ENCODE peak calls at places on chromosomes 5 and 9, in six cellular contexts. T is astrocyte of the spinal cord, M is AG09319, R is glutamatergic neuron, L is fibroblast of pulmonary artery, D is nephron progenitor cell. C is an unnamed sample.
A peak's percentile ranks its signal among the peaks of the same experiment; 100 is the strongest.

GRCh38 chr9:127189628-127190027 is 67.2 kb upstream of the ANGPTL2 start:
- DNase-seq in L (no peak), R (peak; percentile 6), D (no peak), T (no peak), M (no peak), C (no peak)

GRCh38 chr9:113678874-113679273 is 197.2 kb upstream of the ZNF618 start:
- DNase-seq in T (no peak), L (no peak), R (no peak), M (no peak), D (no peak), C (no peak)

GRCh38 chr5:143186623-143187022 is 216.9 kb downstream of the NR3C1 start:
- DNase-seq in D (no peak), T (no peak), L (no peak), M (no peak), R (no peak), C (no peak)

GRCh38 chr5:157912621-157913325 is 53.8 kb upstream of the CLINT1 start:
- DNase-seq in R (no peak), L (no peak), T (no peak), D (peak; percentile 6), M (no peak), C (no peak)

GRCh38 chr5:126234563-126235195 is 188.5 kb upstream of the GRAMD2B start:
- DNase-seq in L (peak; percentile 24), T (peak; percentile 28), D (peak; percentile 10), R (peak; percentile 30), M (no peak), C (no peak)

GRCh38 chr9:89872913-89873707 is 268.3 kb downstream of the GADD45G start:
- DNase-seq in R (peak; percentile 5), T (no peak), M (no peak), D (no peak), L (no peak), C (no peak)

GRCh38 chr5:96203761-96204160 is 229.3 kb downstream of the PCSK1 start:
- DNase-seq in L (no peak), M (no peak), D (no peak), T (peak; percentile 55), R (no peak), C (no peak)

GRCh38 chr9:125515281-125515680 is 191.7 kb downstream of the MAPKAP1 start:
- DNase-seq in T (no peak), M (no peak), R (no peak), L (no peak), D (no peak), C (no peak)

GRCh38 chr9:137429974-137430722 is 7.0 kb downstream of the NOXA1 start:
- DNase-seq in D (peak; percentile 56), R (no peak), M (no peak), T (no peak), L (no peak), C (peak; percentile 29)

GRCh38 chr9:130973686-130974281 is 34.7 kb upstream of the FIBCD1 start:
- DNase-seq in T (no peak), R (no peak), M (no peak), D (no peak), L (no peak), C (peak; percentile 37)

GRCh38 chr5:148776780-148777179 is 49.6 kb upstream of the ADRB2 start:
- DNase-seq in R (no peak), D (no peak), T (peak; percentile 85), L (peak; percentile 51), M (peak; percentile 23), C (peak; percentile 57)

GRCh38 chr5:1061916-1062315 is 49.9 kb downstream of the SLC12A7 start:
- DNase-seq in L (no peak), T (no peak), D (no peak), R (no peak), M (no peak), C (no peak)

GRCh38 chr9:82532504-82532903 is 530.4 kb downstream of the RASEF start:
- DNase-seq in T (no peak), R (no peak), D (no peak), M (no peak), L (peak; percentile 8), C (no peak)

GRCh38 chr9:129407905-129408452 is 212.9 kb downstream of the C9orf50 start:
- DNase-seq in D (no peak), M (no peak), T (no peak), R (peak; percentile 7), L (no peak), C (no peak)

GRCh38 chr5:31617867-31618266 is 21.1 kb upstream of the PDZD2 start:
- DNase-seq in T (no peak), L (no peak), D (no peak), M (no peak), R (no peak), C (no peak)

GRCh38 chr5:36740259-36740898 is 134.0 kb downstream of the SLC1A3 start:
- DNase-seq in L (peak; percentile 90), M (no peak), T (no peak), R (no peak), D (no peak), C (no peak)

GRCh38 chr5:143014017-143014651 is 244.0 kb downstream of the ARHGAP26 start:
- DNase-seq in L (no peak), R (peak; percentile 77), M (no peak), T (no peak), D (peak; percentile 59), C (no peak)

GRCh38 chr5:14107536-14107935 is 35.6 kb upstream of the TRIO start:
- DNase-seq in L (no peak), T (no peak), M (no peak), R (no peak), D (no peak), C (no peak)

GRCh38 chr5:132383261-132383660 is 13.8 kb downstream of the SLC22A5 start:
- DNase-seq in T (no peak), L (peak; percentile 43), R (no peak), M (no peak), D (no peak), C (no peak)

GRCh38 chr9:115691097-115691496 is 462.5 kb upstream of the PAPPA start:
- DNase-seq in L (peak; percentile 98), M (peak; percentile 98), R (no peak), T (peak; percentile 97), D (no peak), C (no peak)

GRCh38 chr5:142364251-142365145 is 39.7 kb upstream of the SPRY4 start:
- DNase-seq in R (peak; percentile 63), T (no peak), D (peak; percentile 56), M (no peak), L (no peak), C (no peak)

GRCh38 chr9:114743446-114743845 is 61.5 kb upstream of the TEX48 start:
- DNase-seq in L (no peak), T (no peak), M (no peak), R (no peak), D (no peak), C (no peak)

GRCh38 chr9:126151031-126151670 is 175.5 kb upstream of the MVB12B start:
- DNase-seq in M (no peak), L (no peak), D (no peak), T (no peak), R (no peak), C (no peak)

GRCh38 chr9:126834672-126835071 is 25.8 kb upstream of the ZBTB34 start:
- DNase-seq in L (no peak), D (no peak), T (no peak), M (no peak), R (no peak), C (no peak)

GRCh38 chr9:133103183-133103986 is 17.7 kb downstream of the RALGDS start:
- DNase-seq in L (peak; percentile 46), R (peak; percentile 78), M (no peak), T (peak; percentile 19), D (peak; percentile 80), C (peak; percentile 79)

DNA sequence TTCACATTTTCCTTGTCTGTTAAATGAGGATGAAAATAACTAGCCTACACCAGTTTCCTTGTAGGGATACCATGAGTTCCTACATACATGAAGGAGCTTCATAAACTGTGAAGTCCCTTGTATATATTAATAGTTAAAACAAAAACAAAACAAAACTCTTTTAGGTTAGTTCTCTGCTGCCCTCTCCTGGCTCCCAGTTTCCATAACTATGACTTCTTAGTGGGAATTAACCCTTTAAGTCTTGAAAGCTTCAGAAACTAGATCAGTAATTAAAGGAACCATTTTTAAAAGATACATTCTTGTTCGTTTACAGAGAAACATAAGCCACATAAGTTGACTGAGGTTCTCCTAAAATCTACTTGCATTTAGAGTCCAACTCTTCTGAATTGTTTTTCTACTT is 500.0 kb upstream of the C9orf72 start:
- DNase-seq in T (peak; percentile 75), M (no peak), L (peak; percentile 71), R (peak; percentile 29), D (peak; percentile 40), C (no peak)
- TF ChIP-seq CTCF in T (peak; percentile 55), M (peak; percentile 25), L (peak; percentile 55), R (peak; percentile 64), D (peak; percentile 75), C (peak; percentile 30)

GRCh38 chr9:4463824-4464223 is 26.4 kb upstream of the SLC1A1 start:
- DNase-seq in L (peak; percentile 17), M (no peak), T (no peak), R (no peak), D (no peak), C (no peak)

GRCh38 chr9:4464911-4465513 is 25.3 kb upstream of the SLC1A1 start:
- DNase-seq in L (no peak), R (no peak), D (no peak), T (no peak), M (no peak), C (no peak)

GRCh38 chr9:4461434-4461833 is 28.8 kb upstream of the SLC1A1 start:
- DNase-seq in L (no peak), D (no peak), M (no peak), T (no peak), R (no peak), C (no peak)

GRCh38 chr9:4465910-4466309 is 24.4 kb upstream of the SLC1A1 start:
- DNase-seq in L (no peak), R (no peak), M (no peak), T (no peak), D (no peak), C (no peak)
- TF ChIP-seq CTCF in L (no peak), R (no peak), M (no peak), T (no peak), D (no peak), C (no peak)

GRCh38 chr9:123399803-123400378 is 43.9 kb downstream of the CRB2 start:
- DNase-seq in L (no peak), D (peak; percentile 54), T (no peak), R (peak; percentile 67), M (no peak), C (no peak)
- TF ChIP-seq CTCF in L (peak; percentile 54), D (peak; percentile 48), T (peak; percentile 67), R (peak; percentile 69), M (peak; percentile 46), C (peak; percentile 58)

GRCh38 chr5:181121675-181122561 is 9.1 kb downstream of the OR2V1 start:
- DNase-seq in L (no peak), D (no peak), M (no peak), R (no peak), T (no peak), C (no peak)

GRCh38 chr5:181118369-181118768 is 12.6 kb downstream of the OR2V1 start:
- DNase-seq in R (no peak), L (no peak), M (no peak), T (no peak), D (no peak), C (no peak)

GRCh38 chr5:181120311-181120710 is 10.7 kb downstream of the OR2V1 start:
- DNase-seq in D (no peak), R (no peak), L (no peak), M (no peak), T (no peak), C (no peak)

GRCh38 chr5:181119105-181119504 is 11.9 kb downstream of the OR2V1 start:
- DNase-seq in R (no peak), T (no peak), M (no peak), D (no peak), L (no peak), C (no peak)

GRCh38 chr5:181120761-181121160 is 10.2 kb downstream of the OR2V1 start:
- DNase-seq in M (no peak), D (no peak), R (no peak), T (no peak), L (no peak), C (no peak)
- TF ChIP-seq CTCF in M (no peak), D (no peak), R (no peak), T (no peak), L (no peak), C (no peak)